ENCODE peak calls at places on chromosomes 4 and X, in six cellular contexts. Q is progenitor cell of endocrine pancreas; A is left ventricle myocardium superior; S is activated CD8-positive, alpha-beta memory T cell treated with anti-CD3 and anti-CD28 coated beads, Interleukin-2, amount 50 U/mL, for 4 hours; P is AG04449; Z is CD4-positive, CD25-positive, alpha-beta regulatory T cell. B is an unnamed sample.

GRCh38 chr4:124710253-124710849 is 2.2 kb downstream of the ANKRD50 start:
- DNase-seq in S (no peak), P (no peak), A (no peak), Q (no peak), Z (no peak), B (no peak)

GRCh38 chr4:81164623-81165416 is 50.2 kb downstream of the PRKG2 start:
- DNase-seq in P (no peak), S (no peak), A (no peak), Z (no peak), Q (no peak), B (no peak)

GRCh38 chr4:79650794-79651431 is 242.9 kb upstream of the GK2 start:
- DNase-seq in Q (no peak), A (no peak), S (no peak), P (peak), Z (no peak), B (peak)

GRCh38 chr4:24598025-24598424 is 13.7 kb upstream of the DHX15 start:
- DNase-seq in P (no peak), A (no peak), Q (no peak), Z (no peak), S (no peak), B (no peak)

GRCh38 chrX:100615015-100615414 is 21.6 kb downstream of the TSPAN6 start:
- DNase-seq in S (no peak), Z (no peak), Q (no peak), A (no peak), P (no peak), B (peak)

GRCh38 chrX:134880866-134881265 is 109.9 kb upstream of the SMIM10 start:
- DNase-seq in Q (no peak), S (no peak), Z (no peak), A (no peak), P (no peak), B (no peak)

GRCh38 chr4:6263541-6264540 is 5.8 kb upstream of the WFS1 start:
- DNase-seq in Q (no peak), A (peak), S (no peak), P (no peak), Z (no peak), B (no peak)

GRCh38 chr4:39846705-39847104 is 131.0 kb downstream of the PDS5A start:
- DNase-seq in A (no peak), S (no peak), Q (no peak), P (no peak), Z (no peak), B (no peak)

GRCh38 chrX:46791927-46792825 is 33.3 kb upstream of the SLC9A7 start:
- DNase-seq in P (peak), A (no peak), Q (no peak), S (no peak), Z (no peak), B (peak)

GRCh38 chrX:39705299-39705698 is 392.5 kb downstream of the BCOR start:
- DNase-seq in Z (no peak), P (peak), A (peak), S (no peak), Q (no peak), B (peak)

GRCh38 chr4:139028191-139028661 is 12.6 kb downstream of the NOCT start:
- DNase-seq in Z (no peak), S (no peak), P (no peak), Q (no peak), A (peak), B (no peak)

GRCh38 chr4:140049024-140049923 is 104.7 kb downstream of the MAML3 start:
- DNase-seq in P (no peak), Z (peak), A (peak), S (peak), Q (no peak), B (no peak)

GRCh38 chr4:2243682-2244380 is 1.9 kb upstream of the HAUS3 start:
- DNase-seq in Q (peak), P (no peak), Z (no peak), S (no peak), A (peak), B (no peak)

B was measured in AG09319.